ENCODE peak calls at places on chromosomes 12 and 14, in five cellular contexts. R is aorta, M is heart right ventricle, F is IMR-90, T is small intestine. X is an unnamed sample.

GRCh38 chr14:52641745-52642144 is 53.6 kb downstream of the ERO1A start:
- DNase-seq in R (no peak), M (no peak), F (peak; percentile 1), T (no peak), X (no peak)

GRCh38 chr14:105525861-105526780 is at the start of gene TMEM121:
- DNase-seq in R (no peak), M (no peak), F (no peak), T (no peak), X (no peak)

GRCh38 chr12:11085419-11085818 is 6.7 kb downstream of the TAS2R43 start:
- DNase-seq in R (no peak), M (no peak), F (no peak), T (no peak), X (no peak)

GRCh38 chr12:91382081-91382543 is 199.5 kb upstream of the DCN start:
- DNase-seq in R (peak; percentile 86), M (peak; percentile 79), F (peak; percentile 80), T (peak; percentile 79), X (peak; percentile 87)

GRCh38 chr12:15705606-15706005 is 83.6 kb downstream of the EPS8 start:
- DNase-seq in R (no peak), M (no peak), F (no peak), T (no peak), X (no peak)

GRCh38 chr12:4567073-4567881 is 5.3 kb downstream of the DYRK4 start:
- DNase-seq in R (no peak), M (no peak), F (no peak), T (no peak), X (no peak)

GRCh38 chr14:96206461-96206860 is 1.8 kb downstream of the BDKRB2 start:
- DNase-seq in R (no peak), M (no peak), F (no peak), T (peak; percentile 63), X (no peak)

GRCh38 chr14:93965287-93965821 is 11.0 kb downstream of the ASB2 start:
- DNase-seq in R (no peak), M (no peak), F (peak; percentile 96), T (no peak), X (no peak)

GRCh38 chr14:59811850-59812249 is 58.7 kb downstream of the RTN1 start:
- DNase-seq in R (no peak), M (no peak), F (no peak), T (no peak), X (no peak)

GRCh38 chr12:46342562-46343033 is 30.0 kb downstream of the SLC38A2 start:
- DNase-seq in R (no peak), M (no peak), F (peak; percentile 63), T (peak; percentile 31), X (peak; percentile 67)

GRCh38 chr12:75825686-75826085 is 205.9 kb downstream of the PHLDA1 start:
- DNase-seq in R (no peak), M (no peak), F (peak; percentile 86), T (no peak), X (no peak)

GRCh38 chr12:9331218-9331626 is 123.0 kb upstream of the PZP start:
- DNase-seq in R (peak; percentile 68), M (peak; percentile 74), F (peak; percentile 41), T (peak; percentile 69), X (peak; percentile 78)

GRCh38 chr14:36068777-36069534 is 107.6 kb downstream of the PTCSC3 start:
- DNase-seq in R (no peak), M (no peak), F (peak; percentile 21), T (peak; percentile 10), X (no peak)

GRCh38 chr14:55974046-55974582 is 144.1 kb upstream of the PELI2 start:
- DNase-seq in R (no peak), M (no peak), F (no peak), T (no peak), X (peak; percentile 29)

GRCh38 chr14:100780646-100781355 is 45.1 kb upstream of the MEG3 start:
- DNase-seq in R (no peak), M (no peak), F (no peak), T (no peak), X (peak; percentile 1)

GRCh38 chr12:21471294-21471693 is 30.1 kb downstream of the RECQL start:
- DNase-seq in R (no peak), M (no peak), F (no peak), T (no peak), X (no peak)

GRCh38 chr12:52367876-52368275 is 595 bp upstream of the KRT85 start:
- DNase-seq in R (no peak), M (no peak), F (no peak), T (no peak), X (no peak)

GRCh38 chr12:130826151-130826801 is 12.8 kb downstream of the STX2 start:
- DNase-seq in R (peak; percentile 67), M (peak; percentile 52), F (peak; percentile 69), T (peak; percentile 28), X (no peak)

GRCh38 chr12:110355080-110355479 is 48.4 kb downstream of the ANAPC7 start:
- DNase-seq in R (no peak), M (no peak), F (no peak), T (peak; percentile 27), X (no peak)

GRCh38 chr14:100108840-100109593 is 43.8 kb downstream of the EVL start:
- DNase-seq in R (no peak), M (no peak), F (peak; percentile 69), T (no peak), X (no peak)

GRCh38 chr12:2137707-2138106 is 84.9 kb downstream of the CACNA1C start:
- DNase-seq in R (peak; percentile 73), M (peak; percentile 47), F (no peak), T (peak; percentile 70), X (no peak)
- H3K27ac ChIP-seq in R (peak overlapping the region; percentile 7), M (peak overlapping the region; percentile 40), F (no peak overlapping the region), T (no peak overlapping the region), X (no peak overlapping the region)

GRCh38 chr12:119398190-119398589 is 63.7 kb downstream of the CCDC60 start:
- DNase-seq in R (no peak), M (no peak), F (no peak), T (no peak), X (no peak)
- H3K27ac ChIP-seq in R (no peak overlapping the region), M (no peak overlapping the region), F (no peak overlapping the region), T (no peak overlapping the region), X (no peak overlapping the region)

DNA sequence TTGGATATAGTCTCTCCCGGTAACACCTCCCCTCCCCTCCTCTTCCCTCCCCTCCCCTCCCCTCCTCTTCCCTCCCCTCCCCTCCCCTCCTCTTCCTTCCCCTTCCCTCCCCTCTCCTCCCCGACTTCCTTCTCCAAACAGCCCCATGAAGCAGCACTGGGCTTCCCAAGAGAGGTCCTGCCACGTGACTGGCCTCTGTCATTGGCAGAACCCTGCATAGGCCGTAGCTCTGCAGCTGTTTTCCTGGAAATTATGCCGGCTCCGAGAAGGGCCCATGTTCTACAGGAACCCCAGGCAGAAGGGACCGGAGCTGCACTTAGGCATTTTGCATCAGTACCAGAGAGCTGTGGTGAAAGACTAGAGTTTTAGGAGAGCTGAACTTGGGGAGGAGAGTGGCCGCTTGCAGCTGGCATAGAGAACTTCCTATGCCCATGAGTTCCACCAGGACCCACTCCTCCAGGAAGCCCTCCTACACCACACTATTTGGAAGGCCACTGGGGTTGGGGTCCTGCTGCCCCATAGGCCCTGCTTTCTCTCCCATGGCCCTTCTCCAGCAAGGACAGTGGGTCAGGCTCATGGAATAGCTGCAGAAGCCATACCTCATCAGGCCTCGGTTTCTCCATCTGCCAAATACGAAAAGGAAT is 5.1 kb upstream of the TNFAIP2 start:
- DNase-seq in R (peak; percentile 92), M (peak; percentile 75), F (peak; percentile 35), T (no peak), X (no peak)
- H3K27ac ChIP-seq in R (no peak overlapping the region), M (peak overlapping the region; percentile 70), F (no peak overlapping the region), T (peak overlapping the region; percentile 78), X (peak overlapping the region; percentile 96)

GRCh38 chr12:94801736-94802135 is 151.4 kb upstream of the TMCC3 start:
- DNase-seq in R (no peak), M (no peak), F (no peak), T (no peak), X (no peak)
- H3K27ac ChIP-seq in R (no peak overlapping the region), M (no peak overlapping the region), F (no peak overlapping the region), T (no peak overlapping the region), X (no peak overlapping the region)